ENCODE peak calls at places on chromosomes 13 and 19, in six cellular contexts. Q is stimulated activated CD8-positive, alpha-beta memory T cell treated with anti-CD3 and anti-CD28 coated beads, Interleukin-4, amount 100 ng/mL, for 4 hours; I is fibroblast of lung; C is pancreas; G is immature natural killer cell; N is NCI-H1694 treated with DMSO at 0.1 percent for 48 hours. M is an unnamed sample.

GRCh38 chr13:46184277-46184699 is 2.3 kb upstream of the LCP1 start:
- DNase-seq in Q (peak; percentile 60), I (no peak), C (no peak), G (peak; percentile 82), N (peak; percentile 11), M (peak; percentile 15)

GRCh38 chr13:50197705-50198104 is 182.5 kb downstream of the KCNRG start:
- DNase-seq in Q (no peak), I (peak; percentile 38), C (no peak), G (no peak), N (no peak), M (no peak)

GRCh38 chr19:791605-792360 is 5.5 kb upstream of the PTBP1 start:
- DNase-seq in Q (no peak), I (no peak), C (peak; percentile 70), G (no peak), N (no peak), M (no peak)

GRCh38 chr19:11092181-11092538 is 2.9 kb downstream of the LDLR start:
- DNase-seq in Q (no peak), I (peak; percentile 72), C (no peak), G (no peak), N (no peak), M (no peak)

GRCh38 chr13:43544011-43544410 is 242.8 kb downstream of the ENOX1 start:
- DNase-seq in Q (no peak), I (peak; percentile 62), C (no peak), G (no peak), N (no peak), M (no peak)

GRCh38 chr19:19627716-19628498 is at the start of gene LPAR2:
- DNase-seq in Q (peak; percentile 67), I (peak; percentile 10), C (peak; percentile 90), G (peak; percentile 66), N (peak; percentile 51), M (peak; percentile 24)

GRCh38 chr13:43303040-43303729 is 279.8 kb downstream of the DNAJC15 start:
- DNase-seq in Q (no peak), I (peak; percentile 58), C (peak; percentile 83), G (no peak), N (peak; percentile 65), M (peak; percentile 48)

GRCh38 chr13:114154476-114154875 is 22.1 kb upstream of the RASA3 start:
- DNase-seq in Q (no peak), I (no peak), C (peak; percentile 22), G (no peak), N (no peak), M (no peak)

GRCh38 chr13:105774739-105775460 is 760.6 kb downstream of the EFNB2 start:
- DNase-seq in Q (no peak), I (peak; percentile 95), C (no peak), G (no peak), N (no peak), M (no peak)

GRCh38 chr13:59750860-59751259 is 412.9 kb downstream of the DIAPH3 start:
- DNase-seq in Q (no peak), I (peak; percentile 86), C (no peak), G (no peak), N (peak; percentile 88), M (no peak)

GRCh38 chr19:3855321-3855720 is 13.5 kb downstream of the ZFR2 start:
- DNase-seq in Q (no peak), I (no peak), C (no peak), G (no peak), N (no peak), M (no peak)

M was measured in NCI-H1092 treated with DMSO at 0.1 percent for 48 hours.